ENCODE peak calls at places on chromosome 14, in nine cellular contexts. R is heart right ventricle; U is fibroblast of lung; B is astrocyte of the hippocampus; W is kidney; F is activated naive CD4-positive, alpha-beta T cell treated with anti-CD3 and anti-CD28 coated beads, Interleukin-2, amount 10 ng/mL, durations not matched to agents 7 days and 5 days; Z is DMS 273 treated with DMSO at 0.1 percent for 48 hours; I is WERI-Rb-1; J is stimulated activated CD4-positive, alpha-beta T cell treated with anti-CD3 and anti-CD28 coated beads, TNF-alpha, amount 100 ng/mL, for 4 hours. D is an unnamed sample.

GRCh38 chr14:74658535-74659130 is 46.6 kb upstream of the LTBP2 start:
- DNase-seq in R (no peak), U (peak), B (no peak), W (no peak), F (no peak), Z (no peak), I (no peak), J (no peak), D (no peak)

GRCh38 chr14:76919811-76920571 is 93.8 kb downstream of the LRRC74A start:
- DNase-seq in R (peak), U (peak), B (peak), W (peak), F (peak), Z (peak), I (peak), J (no peak), D (no peak)

GRCh38 chr14:90060965-90061848 is 587 bp upstream of the KCNK13 start:
- DNase-seq in R (peak), U (no peak), B (no peak), W (peak), F (peak), Z (no peak), I (peak), J (no peak), D (peak)

GRCh38 chr14:104183796-104184195 is 45.4 kb downstream of the KIF26A start:
- DNase-seq in R (no peak), U (no peak), B (no peak), W (no peak), F (no peak), Z (no peak), I (no peak), J (no peak), D (no peak)

GRCh38 chr14:67764496-67764895 is 51.9 kb downstream of the ZFYVE26 start:
- DNase-seq in R (no peak), U (no peak), B (no peak), W (no peak), F (no peak), Z (no peak), I (no peak), J (no peak), D (no peak)

GRCh38 chr14:80117876-80118275 is 93.4 kb downstream of the DIO2 start:
- DNase-seq in R (no peak), U (no peak), B (no peak), W (no peak), F (no peak), Z (no peak), I (no peak), J (no peak), D (no peak)

GRCh38 chr14:72790887-72791566 is 102.9 kb downstream of the DPF3 start:
- DNase-seq in R (peak), U (no peak), B (no peak), W (no peak), F (no peak), Z (no peak), I (no peak), J (no peak), D (no peak)

GRCh38 chr14:88289214-88289613 is 33.9 kb downstream of the KCNK10 start:
- DNase-seq in R (no peak), U (no peak), B (peak), W (no peak), F (no peak), Z (no peak), I (no peak), J (no peak), D (no peak)

GRCh38 chr14:37091651-37092050 is 80.8 kb downstream of the SLC25A21 start:
- DNase-seq in R (no peak), U (peak), B (peak), W (no peak), F (no peak), Z (no peak), I (no peak), J (no peak), D (no peak)

GRCh38 chr14:64983439-64984310 is 3.0 kb upstream of the FNTB start:
- DNase-seq in R (no peak), U (peak), B (peak), W (no peak), F (peak), Z (peak), I (no peak), J (no peak), D (no peak)

GRCh38 chr14:77206261-77206824 is 24.7 kb downstream of the TMEM63C start:
- DNase-seq in R (no peak), U (no peak), B (no peak), W (peak), F (no peak), Z (no peak), I (peak), J (no peak), D (no peak)

GRCh38 chr14:79328863-79329262 is 882.4 kb downstream of the DIO2 start:
- DNase-seq in R (no peak), U (peak), B (peak), W (no peak), F (no peak), Z (no peak), I (no peak), J (no peak), D (no peak)

GRCh38 chr14:32637582-32637981 is 301.1 kb upstream of the NPAS3 start:
- DNase-seq in R (no peak), U (peak), B (no peak), W (no peak), F (no peak), Z (no peak), I (no peak), J (no peak), D (no peak)

GRCh38 chr14:78519863-78520262 is 349.7 kb downstream of the NRXN3 start:
- DNase-seq in R (no peak), U (peak), B (peak), W (no peak), F (peak), Z (no peak), I (no peak), J (no peak), D (peak)

GRCh38 chr14:94897092-94897491 is 127.2 kb upstream of the GSC start:
- DNase-seq in R (no peak), U (peak), B (peak), W (no peak), F (no peak), Z (no peak), I (no peak), J (no peak), D (no peak)

GRCh38 chr14:94051115-94051514 is 25.0 kb downstream of the OTUB2 start:
- DNase-seq in R (no peak), U (peak), B (peak), W (no peak), F (no peak), Z (no peak), I (peak), J (no peak), D (no peak)

GRCh38 chr14:69953266-69953905 is 74.2 kb downstream of the SMOC1 start:
- DNase-seq in R (no peak), U (no peak), B (no peak), W (no peak), F (no peak), Z (no peak), I (no peak), J (no peak), D (no peak)

GRCh38 chr14:58362798-58363412 is 32.8 kb upstream of the TOMM20L start:
- DNase-seq in R (no peak), U (peak), B (peak), W (no peak), F (no peak), Z (no peak), I (no peak), J (no peak), D (peak)

GRCh38 chr14:71319646-71320045 is 412.4 kb downstream of the PCNX1 start:
- DNase-seq in R (no peak), U (no peak), B (no peak), W (no peak), F (no peak), Z (no peak), I (peak), J (no peak), D (no peak)

GRCh38 chr14:64213079-64213478 is 81.1 kb downstream of the ESR2 start:
- DNase-seq in R (no peak), U (peak), B (peak), W (no peak), F (no peak), Z (no peak), I (no peak), J (no peak), D (no peak)

GRCh38 chr14:31477248-31477647 is 10.6 kb downstream of the GPR33 start:
- DNase-seq in R (no peak), U (no peak), B (no peak), W (no peak), F (no peak), Z (no peak), I (no peak), J (no peak), D (no peak)

GRCh38 chr14:38391334-38391733 is 135.4 kb upstream of the CLEC14A start:
- DNase-seq in R (no peak), U (peak), B (peak), W (no peak), F (no peak), Z (no peak), I (no peak), J (no peak), D (no peak)

GRCh38 chr14:106228541-106229158 is 702.3 kb downstream of the TMEM121 start:
- DNase-seq in R (no peak), U (no peak), B (no peak), W (no peak), F (peak), Z (no peak), I (no peak), J (peak), D (no peak)

GRCh38 chr14:101732128-101732527 is 29.4 kb upstream of the PPP2R5C start:
- DNase-seq in R (no peak), U (peak), B (no peak), W (no peak), F (no peak), Z (no peak), I (no peak), J (no peak), D (no peak)

GRCh38 chr14:82029038-82029437 is 495.4 kb upstream of the SEL1L start:
- DNase-seq in R (no peak), U (no peak), B (no peak), W (no peak), F (no peak), Z (no peak), I (no peak), J (no peak), D (peak)

GRCh38 chr14:73248294-73248868 is 11.1 kb downstream of the PAPLN start:
- DNase-seq in R (no peak), U (peak), B (no peak), W (no peak), F (no peak), Z (no peak), I (no peak), J (no peak), D (no peak)

GRCh38 chr14:74402264-74403251 is 23.5 kb downstream of the SYNDIG1L start:
- DNase-seq in R (no peak), U (no peak), B (no peak), W (no peak), F (peak), Z (no peak), I (no peak), J (no peak), D (no peak)

GRCh38 chr14:32698831-32699230 is 239.8 kb upstream of the NPAS3 start:
- DNase-seq in R (no peak), U (peak), B (no peak), W (no peak), F (no peak), Z (no peak), I (no peak), J (no peak), D (no peak)

GRCh38 chr14:34187061-34187460 is 236.2 kb upstream of the EGLN3 start:
- DNase-seq in R (no peak), U (no peak), B (no peak), W (no peak), F (no peak), Z (no peak), I (no peak), J (no peak), D (no peak)

GRCh38 chr14:100114109-100114765 is 45.2 kb downstream of the DEGS2 start:
- DNase-seq in R (no peak), U (no peak), B (no peak), W (peak), F (no peak), Z (no peak), I (no peak), J (no peak), D (no peak)

GRCh38 chr14:53525608-53526007 is 372.5 kb upstream of the DDHD1 start:
- DNase-seq in R (no peak), U (no peak), B (no peak), W (no peak), F (no peak), Z (no peak), I (no peak), J (no peak), D (no peak)

GRCh38 chr14:59283380-59283779 is 94.9 kb downstream of the DAAM1 start:
- DNase-seq in R (no peak), U (peak), B (no peak), W (no peak), F (no peak), Z (no peak), I (no peak), J (no peak), D (no peak)

GRCh38 chr14:72723741-72724530 is 170.0 kb downstream of the DPF3 start:
- DNase-seq in R (no peak), U (no peak), B (no peak), W (no peak), F (no peak), Z (no peak), I (no peak), J (no peak), D (no peak)

D was measured in GM10248.